ENCODE peak calls at places on chromosome 7, in five cellular contexts. One of them, this sample, is unnamed.

GRCh38 chr7:131723926-131724325 is 167.5 kb upstream of the PODXL start:
- DNase-seq in psoas muscle: no peak
- DNase-seq in A549: peak; percentile 27
- DNase-seq in AG04450: no peak
- DNase-seq in OCI-LY7: no peak
- DNase-seq in this sample: no peak

GRCh38 chr7:128135275-128136214 is 104.3 kb upstream of the LRRC4 start:
- DNase-seq in psoas muscle: peak; percentile 44
- DNase-seq in AG04450: no peak
- DNase-seq in A549: peak; percentile 48
- DNase-seq in OCI-LY7: peak; percentile 71
- DNase-seq in this sample: peak; percentile 89

GRCh38 chr7:26508917-26509316 is 217.3 kb downstream of the SNX10 start:
- DNase-seq in OCI-LY7: no peak
- DNase-seq in AG04450: no peak
- DNase-seq in A549: no peak
- DNase-seq in psoas muscle: no peak
- DNase-seq in this sample: no peak

GRCh38 chr7:105611856-105612775 is 30.8 kb upstream of the EFCAB10 start:
- DNase-seq in AG04450: no peak
- DNase-seq in psoas muscle: no peak
- DNase-seq in A549: no peak
- DNase-seq in OCI-LY7: no peak
- DNase-seq in this sample: no peak

GRCh38 chr7:40804477-40805215 is 669.8 kb downstream of the SUGCT start:
- DNase-seq in AG04450: no peak
- DNase-seq in A549: no peak
- DNase-seq in OCI-LY7: no peak
- DNase-seq in psoas muscle: no peak
- DNase-seq in this sample: no peak

GRCh38 chr7:46385662-46386309 is 464.7 kb upstream of the IGFBP3 start:
- DNase-seq in OCI-LY7: no peak
- DNase-seq in psoas muscle: no peak
- DNase-seq in AG04450: peak; percentile 79
- DNase-seq in A549: peak; percentile 79
- DNase-seq in this sample: no peak

GRCh38 chr7:154412105-154412504 is 359.9 kb downstream of the DPP6 start:
- DNase-seq in AG04450: no peak
- DNase-seq in OCI-LY7: no peak
- DNase-seq in psoas muscle: no peak
- DNase-seq in A549: no peak
- DNase-seq in this sample: no peak

GRCh38 chr7:12805518-12805928 is 118.1 kb downstream of the ARL4A start:
- DNase-seq in OCI-LY7: no peak
- DNase-seq in psoas muscle: no peak
- DNase-seq in A549: no peak
- DNase-seq in AG04450: no peak
- DNase-seq in this sample: no peak

GRCh38 chr7:41207141-41207540 is 495.7 kb downstream of the INHBA start:
- DNase-seq in AG04450: no peak
- DNase-seq in psoas muscle: no peak
- DNase-seq in A549: no peak
- DNase-seq in OCI-LY7: no peak
- DNase-seq in this sample: no peak

GRCh38 chr7:33762153-33762902 is 143.0 kb upstream of the BMPER start:
- DNase-seq in A549: no peak
- DNase-seq in psoas muscle: no peak
- DNase-seq in OCI-LY7: no peak
- DNase-seq in AG04450: no peak
- DNase-seq in this sample: no peak

GRCh38 chr7:39749717-39750116 is 126.3 kb downstream of the RALA start:
- DNase-seq in OCI-LY7: no peak
- DNase-seq in AG04450: no peak
- DNase-seq in psoas muscle: no peak
- DNase-seq in A549: no peak
- DNase-seq in this sample: no peak

GRCh38 chr7:123637878-123638277 is 17.8 kb upstream of the LMOD2 start:
- DNase-seq in A549: no peak
- DNase-seq in psoas muscle: no peak
- DNase-seq in AG04450: no peak
- DNase-seq in OCI-LY7: no peak
- DNase-seq in this sample: no peak

GRCh38 chr7:123637203-123637602 is 18.5 kb upstream of the LMOD2 start:
- DNase-seq in psoas muscle: no peak
- DNase-seq in OCI-LY7: no peak
- DNase-seq in AG04450: no peak
- DNase-seq in A549: no peak
- DNase-seq in this sample: no peak

GRCh38 chr7:123633553-123633952 is 22.1 kb upstream of the LMOD2 start:
- DNase-seq in A549: no peak
- DNase-seq in OCI-LY7: no peak
- DNase-seq in AG04450: no peak
- DNase-seq in psoas muscle: no peak
- DNase-seq in this sample: no peak

GRCh38 chr7:123632808-123633207 is 22.9 kb upstream of the LMOD2 start:
- DNase-seq in psoas muscle: no peak
- DNase-seq in OCI-LY7: no peak
- DNase-seq in AG04450: no peak
- DNase-seq in A549: no peak
- DNase-seq in this sample: no peak

GRCh38 chr7:123635551-123636359 is 19.9 kb upstream of the LMOD2 start:
- DNase-seq in A549: peak; percentile 39
- DNase-seq in psoas muscle: no peak
- DNase-seq in OCI-LY7: peak; percentile 17
- DNase-seq in AG04450: no peak
- DNase-seq in this sample: no peak
- TF ChIP-seq CTCF in A549: peak; percentile 69
- TF ChIP-seq CTCF in psoas muscle: peak; percentile 75
- TF ChIP-seq CTCF in OCI-LY7: peak; percentile 75
- TF ChIP-seq CTCF in AG04450: peak; percentile 71
- TF ChIP-seq CTCF in this sample: peak; percentile 36

GRCh38 chr7:47521041-47521795 is 60.7 kb downstream of the TNS3 start:
- DNase-seq in AG04450: no peak
- DNase-seq in OCI-LY7: no peak
- DNase-seq in A549: no peak
- DNase-seq in psoas muscle: no peak
- DNase-seq in this sample: no peak
- TF ChIP-seq CTCF in AG04450: no peak
- TF ChIP-seq CTCF in OCI-LY7: no peak
- TF ChIP-seq CTCF in A549: no peak
- TF ChIP-seq CTCF in psoas muscle: no peak
- TF ChIP-seq CTCF in this sample: no peak

GRCh38 chr7:47483604-47484273 is 98.2 kb downstream of the TNS3 start:
- DNase-seq in OCI-LY7: peak; percentile 52
- DNase-seq in A549: no peak
- DNase-seq in AG04450: no peak
- DNase-seq in psoas muscle: no peak
- DNase-seq in this sample: no peak
- TF ChIP-seq CTCF in OCI-LY7: peak; percentile 80
- TF ChIP-seq CTCF in A549: peak; percentile 18
- TF ChIP-seq CTCF in AG04450: peak; percentile 24
- TF ChIP-seq CTCF in psoas muscle: no peak
- TF ChIP-seq CTCF in this sample: no peak

GRCh38 chr7:101156277-101156676 is 2.0 kb downstream of the AP1S1 start:
- DNase-seq in OCI-LY7: no peak
- DNase-seq in AG04450: no peak
- DNase-seq in psoas muscle: no peak
- DNase-seq in A549: no peak
- DNase-seq in this sample: no peak
- TF ChIP-seq CTCF in OCI-LY7: peak; percentile 52
- TF ChIP-seq CTCF in AG04450: peak; percentile 38
- TF ChIP-seq CTCF in psoas muscle: no peak
- TF ChIP-seq CTCF in A549: no peak
- TF ChIP-seq CTCF in this sample: no peak

This sample was measured in GM10248.